ENCODE peak calls at places on chromosomes 3 and 15, in ten cellular contexts. I is effector memory CD4-positive, alpha-beta T cell; H is myocyte; T is stimulated activated CD8-positive, alpha-beta memory T cell treated with anti-CD3 and anti-CD28 coated beads, Interleukin-12 subunit alpha, Interleukin-12 subunit beta, amount 100 ng/mL, for 4 hours; O is activated B cell treated with CpG ODN at 0.5 μM for 24 hours; U is pancreas; S is activated T-helper 1 cell treated with anti-CD3 and anti-CD28 coated beads, Interleukin-2, amount 50 U/mL, for 16 hours; P is NCI-H2171; Q is left ventricle myocardium inferior; M is stromal cell of bone marrow. D is an unnamed sample.

GRCh38 chr15:96307856-96308394 is 22.6 kb upstream of the NR2F2 start:
- DNase-seq in T (no peak), H (no peak), O (no peak), I (no peak), P (no peak), S (no peak), M (no peak), Q (no peak), U (no peak), D (no peak)

GRCh38 chr15:33031324-33031736 is 163.2 kb downstream of the FMN1 start:
- DNase-seq in Q (no peak), M (peak), H (peak), O (no peak), I (no peak), U (no peak), S (no peak), P (peak), T (no peak), D (peak)

GRCh38 chr15:70099966-70100494 is 2.3 kb upstream of the TLE3 start:
- DNase-seq in I (no peak), T (no peak), P (no peak), H (no peak), S (no peak), Q (no peak), U (no peak), M (no peak), O (no peak), D (no peak)

GRCh38 chr15:54528021-54528420 is 549.8 kb downstream of the UNC13C start:
- DNase-seq in P (no peak), Q (no peak), I (no peak), H (no peak), S (no peak), T (no peak), O (no peak), M (no peak), U (no peak), D (no peak)

GRCh38 chr3:113639683-113640082 is 56.8 kb downstream of the USF3 start:
- DNase-seq in O (no peak), P (no peak), H (no peak), T (no peak), Q (no peak), I (no peak), S (no peak), M (no peak), U (no peak), D (no peak)

GRCh38 chr3:29465836-29466235 is 185.0 kb downstream of the RBMS3 start:
- DNase-seq in I (no peak), Q (no peak), O (no peak), P (no peak), H (peak), M (peak), U (no peak), S (no peak), T (no peak), D (peak)

GRCh38 chr3:14324224-14324944 is 78.0 kb upstream of the SLC6A6 start:
- DNase-seq in T (no peak), P (no peak), I (no peak), U (no peak), O (no peak), M (no peak), Q (no peak), H (peak), S (no peak), D (peak)

GRCh38 chr3:179769411-179770247 is 116.8 kb downstream of the USP13 start:
- DNase-seq in U (no peak), M (no peak), T (no peak), I (no peak), S (no peak), Q (no peak), O (no peak), P (no peak), H (no peak), D (no peak)

GRCh38 chr3:11186771-11187170 is 32.5 kb downstream of the HRH1 start:
- DNase-seq in U (no peak), Q (no peak), H (no peak), T (no peak), M (no peak), S (no peak), P (no peak), O (no peak), I (no peak), D (no peak)

GRCh38 chr15:92807971-92808571 is 92.1 kb upstream of the CHD2 start:
- DNase-seq in O (no peak), I (no peak), H (no peak), Q (no peak), S (no peak), T (no peak), M (no peak), P (no peak), U (no peak), D (no peak)

GRCh38 chr3:78035020-78035660 is 995.2 kb downstream of the ROBO2 start:
- DNase-seq in U (no peak), T (no peak), P (no peak), M (no peak), S (no peak), I (no peak), O (no peak), H (no peak), Q (no peak), D (no peak)